ENCODE peak calls at places on chromosomes 13 and 19, in six cellular contexts. W is stimulated activated CD8-positive, alpha-beta memory T cell treated with anti-CD3 and anti-CD28 coated beads, Interleukin-4, amount 100 ng/mL, for 48 hours; O is NCI-H1694 treated with DMSO at 0.1 percent for 48 hours; N is coronary artery; B is A172; C is NCI-H2081. V is an unnamed sample.

GRCh38 chr13:25116044-25116443 is 20.1 kb downstream of the PABPC3 start:
- DNase-seq in W (no peak), N (no peak), C (no peak), O (no peak), B (no peak), V (no peak)

GRCh38 chr19:38949580-38950367 is 19.0 kb downstream of the MRPS12 start:
- DNase-seq in C (peak; percentile 77), W (peak; percentile 94), B (no peak), O (no peak), N (peak; percentile 75), V (peak; percentile 71)

GRCh38 chr13:77916481-77916880 is 2.1 kb downstream of the EDNRB start:
- DNase-seq in W (no peak), N (no peak), O (no peak), C (no peak), B (no peak), V (no peak)

GRCh38 chr13:43122706-43123268 is 99.4 kb downstream of the DNAJC15 start:
- DNase-seq in B (no peak), O (peak; percentile 79), N (no peak), W (no peak), C (no peak), V (no peak)

GRCh38 chr13:38090913-38091312 is 221.3 kb upstream of the TRPC4 start:
- DNase-seq in B (no peak), C (no peak), N (no peak), O (no peak), W (no peak), V (no peak)

GRCh38 chr13:41552031-41552430 is 94.7 kb downstream of the RGCC start:
- DNase-seq in C (no peak), B (no peak), N (no peak), O (no peak), W (no peak), V (no peak)

GRCh38 chr13:24141333-24141910 is 19.1 kb upstream of the SPATA13 start:
- DNase-seq in B (no peak), C (no peak), O (no peak), N (no peak), W (no peak), V (no peak)

GRCh38 chr19:27972291-27973040 is 1240.5 kb downstream of the UQCRFS1 start:
- DNase-seq in C (no peak), B (peak; percentile 87), N (no peak), O (no peak), W (no peak), V (no peak)

GRCh38 chr19:7257148-7258041 is 36.8 kb downstream of the INSR start:
- DNase-seq in C (no peak), N (no peak), W (no peak), O (no peak), B (peak; percentile 89), V (no peak)

GRCh38 chr19:51903192-51903591 is 1.6 kb downstream of the ZNF649 start:
- DNase-seq in N (no peak), W (no peak), B (no peak), C (no peak), O (no peak), V (no peak)

GRCh38 chr19:3216874-3217273 is 7.6 kb upstream of the CELF5 start:
- DNase-seq in O (no peak), C (no peak), N (no peak), B (no peak), W (no peak), V (no peak)

GRCh38 chr13:75685239-75685697 is 49.1 kb downstream of the LMO7 start:
- DNase-seq in B (peak; percentile 76), O (no peak), C (no peak), N (no peak), W (no peak), V (no peak)

GRCh38 chr19:5108123-5108613 is 139.3 kb downstream of the KDM4B start:
- DNase-seq in W (no peak), O (no peak), N (no peak), C (no peak), B (no peak), V (no peak)

GRCh38 chr13:64925284-64925683 is 2304.9 kb downstream of the PCDH9 start:
- DNase-seq in O (no peak), N (no peak), B (no peak), W (no peak), C (no peak), V (no peak)

GRCh38 chr13:97934590-97934989 is 18.9 kb upstream of the IPO5 start:
- DNase-seq in C (no peak), W (no peak), O (no peak), N (no peak), B (no peak), V (no peak)

GRCh38 chr13:50396001-50396400 is 380.8 kb downstream of the KCNRG start:
- DNase-seq in C (no peak), O (no peak), N (no peak), W (no peak), B (no peak), V (no peak)

GRCh38 chr13:48631441-48631840 is 22.3 kb upstream of the CYSLTR2 start:
- DNase-seq in B (no peak), W (no peak), O (no peak), N (no peak), C (no peak), V (no peak)

GRCh38 chr13:77330009-77330471 is 3.1 kb upstream of the MYCBP2 start:
- DNase-seq in O (peak; percentile 78), B (no peak), N (no peak), C (no peak), W (no peak), V (peak; percentile 33)

GRCh38 chr13:68257111-68257842 is 1027.1 kb upstream of the PCDH9 start:
- DNase-seq in O (no peak), W (no peak), C (no peak), B (peak; percentile 73), N (no peak), V (no peak)

GRCh38 chr19:2618611-2619010 is 83.9 kb downstream of the GNG7 start:
- DNase-seq in O (no peak), C (no peak), N (no peak), W (peak; percentile 88), B (peak; percentile 94), V (peak; percentile 68)

GRCh38 chr13:42892760-42893159 is 99.3 kb downstream of the EPSTI1 start:
- DNase-seq in W (no peak), N (no peak), C (no peak), O (no peak), B (no peak), V (no peak)

GRCh38 chr13:113646376-113646775 is 11.6 kb downstream of the ATP4B start:
- DNase-seq in C (no peak), W (no peak), O (no peak), N (peak; percentile 36), B (no peak), V (no peak)

GRCh38 chr19:31171936-31172335 is 177.3 kb downstream of the TSHZ3 start:
- DNase-seq in B (no peak), C (no peak), N (no peak), W (no peak), O (no peak), V (no peak)

GRCh38 chr13:41019578-41020347 is 647 bp upstream of the ELF1 start:
- DNase-seq in O (no peak), N (no peak), C (no peak), B (no peak), W (no peak), V (no peak)

GRCh38 chr19:50551713-50552187 is 16.5 kb downstream of the LRRC4B start:
- DNase-seq in B (no peak), C (no peak), N (no peak), O (no peak), W (no peak), V (no peak)

GRCh38 chr19:19262190-19263057 is 10.7 kb downstream of the TM6SF2 start:
- DNase-seq in B (no peak), N (no peak), W (no peak), C (no peak), O (no peak), V (no peak)

GRCh38 chr13:39915418-39915817 is 260.0 kb downstream of the COG6 start:
- DNase-seq in B (no peak), N (no peak), W (no peak), O (no peak), C (no peak), V (no peak)

GRCh38 chr19:33093420-33094210 is 12.6 kb downstream of the GPATCH1 start:
- DNase-seq in B (no peak), C (no peak), O (no peak), W (no peak), N (no peak), V (no peak)

GRCh38 chr19:6226012-6226411 is 53.8 kb downstream of the MLLT1 start:
- DNase-seq in N (no peak), O (no peak), W (no peak), B (no peak), C (no peak), V (no peak)

GRCh38 chr19:35977446-35978222 is 17.4 kb upstream of the SDHAF1 start:
- DNase-seq in B (no peak), O (peak; percentile 96), N (no peak), W (peak; percentile 58), C (no peak), V (no peak)

GRCh38 chr13:51453959-51454703 is 1.3 kb upstream of the INTS6 start:
- DNase-seq in N (peak; percentile 76), W (peak; percentile 67), C (no peak), B (peak; percentile 4), O (peak; percentile 62), V (no peak)

GRCh38 chr19:5547881-5548280 is 19.9 kb downstream of the TINCR start:
- DNase-seq in N (no peak), C (no peak), O (no peak), W (no peak), B (peak; percentile 44), V (no peak)

GRCh38 chr13:35881360-35881759 is 249.8 kb downstream of the DCLK1 start:
- DNase-seq in N (no peak), C (no peak), B (no peak), W (no peak), O (no peak), V (no peak)

GRCh38 chr19:2286402-2287140 is 4.6 kb upstream of the PEAK3 start:
- DNase-seq in B (no peak), C (no peak), O (no peak), N (no peak), W (no peak), V (no peak)

V was measured in naive thymus-derived CD4-positive, alpha-beta T cell.